ENCODE peak calls at places on chromosomes 11 and 22, in nine cellular contexts. N is upper lobe of right lung, Z is BE2C, C is IMR-90, E is lower lobe of right lung, H is heart left ventricle, K is H1, D is right atrium auricular region, M is tibial nerve. Q is an unnamed sample.

GRCh38 chr11:62087694-62088093 is 36.1 kb upstream of the INCENP start:
- DNase-seq in D (no peak), Z (no peak), C (no peak), K (no peak), E (no peak), M (no peak), N (no peak), H (no peak), Q (no peak)

GRCh38 chr11:27215471-27216267 is 147.3 kb downstream of the CCDC34 start:
- DNase-seq in N (peak; percentile 76), M (no peak), C (no peak), Z (no peak), K (no peak), D (no peak), H (peak; percentile 41), E (peak; percentile 76), Q (no peak)

GRCh38 chr11:71429701-71430100 is 18.5 kb downstream of the DHCR7 start:
- DNase-seq in K (no peak), E (no peak), N (peak; percentile 26), H (no peak), Z (no peak), D (no peak), C (no peak), M (no peak), Q (no peak)

GRCh38 chr22:50621491-50621880 is 6.5 kb downstream of the ARSA start:
- DNase-seq in N (peak; percentile 51), K (no peak), M (no peak), E (no peak), Z (no peak), H (no peak), C (no peak), D (no peak), Q (no peak)

GRCh38 chr11:50187220-50187619 is 154.5 kb downstream of the OR4C45 start:
- DNase-seq in M (no peak), C (no peak), D (no peak), H (no peak), K (no peak), Z (no peak), E (no peak), N (no peak), Q (no peak)

GRCh38 chr11:9619004-9619403 is 44.9 kb upstream of the SWAP70 start:
- DNase-seq in D (no peak), Z (no peak), C (no peak), K (no peak), M (no peak), H (no peak), E (no peak), N (no peak), Q (no peak)

GRCh38 chr11:124238512-124238911 is 2.4 kb upstream of the OR8G1 start:
- DNase-seq in M (no peak), Z (no peak), D (no peak), E (no peak), K (no peak), N (no peak), H (no peak), C (no peak), Q (no peak)

GRCh38 chr22:19035474-19036228 is 86.6 kb downstream of the DGCR2 start:
- DNase-seq in Z (no peak), D (no peak), K (no peak), H (no peak), E (peak; percentile 43), N (peak; percentile 58), C (no peak), M (no peak), Q (no peak)

GRCh38 chr11:33543823-33544222 is 156.8 kb downstream of the C11orf91 start:
- DNase-seq in K (no peak), D (no peak), C (peak; percentile 53), H (no peak), Z (no peak), M (no peak), N (no peak), E (no peak), Q (peak; percentile 41)

GRCh38 chr11:119205080-119205479 is 1.1 kb upstream of the CBL start:
- DNase-seq in D (no peak), C (no peak), K (no peak), H (no peak), E (peak; percentile 73), M (no peak), Z (no peak), N (peak; percentile 77), Q (no peak)

GRCh38 chr11:111526501-111526900 is 11.9 kb downstream of the HOATZ start:
- DNase-seq in H (no peak), Z (no peak), E (no peak), N (no peak), D (no peak), K (no peak), M (no peak), C (peak; percentile 93), Q (peak; percentile 96)

GRCh38 chr11:32213223-32213622 is 122.3 kb downstream of the RCN1 start:
- DNase-seq in K (no peak), Z (no peak), E (no peak), N (no peak), H (no peak), D (no peak), M (no peak), C (peak; percentile 74), Q (peak; percentile 67)

GRCh38 chr11:77589521-77590193 is at the start of gene AQP11:
- DNase-seq in M (peak; percentile 64), C (peak; percentile 80), K (peak; percentile 74), E (peak; percentile 90), Z (peak; percentile 92), N (peak; percentile 92), D (peak; percentile 76), H (peak; percentile 84), Q (peak; percentile 18)

GRCh38 chr11:78782725-78783124 is 208.1 kb upstream of the NARS2 start:
- DNase-seq in M (no peak), Z (no peak), C (no peak), N (no peak), K (no peak), D (no peak), E (no peak), H (no peak), Q (no peak)
- H3K4me1 ChIP-seq in M (no peaks in the 10 kb centered on the region), Z (peaks cover 10% of the 10 kb centered on the region), C (peaks cover 25% of the 10 kb centered on the region), N (no peaks in the 10 kb centered on the region), K (no peaks in the 10 kb centered on the region), D (no peaks in the 10 kb centered on the region), E (no peaks in the 10 kb centered on the region), H (no peaks in the 10 kb centered on the region), Q (peaks cover 5% of the 10 kb centered on the region)

GRCh38 chr22:30196867-30197336 is 49.7 kb downstream of the LIF start:
- DNase-seq in E (no peak), K (no peak), D (no peak), N (no peak), Z (no peak), C (no peak), H (no peak), M (no peak), Q (no peak)

GRCh38 chr22:30195245-30196140 is 51.1 kb downstream of the LIF start:
- DNase-seq in M (peak; percentile 67), N (no peak), E (no peak), C (peak; percentile 64), H (no peak), D (no peak), Z (no peak), K (no peak), Q (no peak)

GRCh38 chr22:30196141-30196866 is 50.3 kb downstream of the LIF start:
- DNase-seq in Z (no peak), K (peak; percentile 70), M (peak; percentile 80), E (peak; percentile 87), N (peak; percentile 86), H (peak; percentile 91), C (peak; percentile 100), D (peak; percentile 93), Q (peak; percentile 99)

GRCh38 chr22:30197389-30197788 is 49.2 kb downstream of the LIF start:
- DNase-seq in K (no peak), E (no peak), Z (no peak), D (no peak), C (peak; percentile 29), H (no peak), M (no peak), N (no peak), Q (no peak)

DNA sequence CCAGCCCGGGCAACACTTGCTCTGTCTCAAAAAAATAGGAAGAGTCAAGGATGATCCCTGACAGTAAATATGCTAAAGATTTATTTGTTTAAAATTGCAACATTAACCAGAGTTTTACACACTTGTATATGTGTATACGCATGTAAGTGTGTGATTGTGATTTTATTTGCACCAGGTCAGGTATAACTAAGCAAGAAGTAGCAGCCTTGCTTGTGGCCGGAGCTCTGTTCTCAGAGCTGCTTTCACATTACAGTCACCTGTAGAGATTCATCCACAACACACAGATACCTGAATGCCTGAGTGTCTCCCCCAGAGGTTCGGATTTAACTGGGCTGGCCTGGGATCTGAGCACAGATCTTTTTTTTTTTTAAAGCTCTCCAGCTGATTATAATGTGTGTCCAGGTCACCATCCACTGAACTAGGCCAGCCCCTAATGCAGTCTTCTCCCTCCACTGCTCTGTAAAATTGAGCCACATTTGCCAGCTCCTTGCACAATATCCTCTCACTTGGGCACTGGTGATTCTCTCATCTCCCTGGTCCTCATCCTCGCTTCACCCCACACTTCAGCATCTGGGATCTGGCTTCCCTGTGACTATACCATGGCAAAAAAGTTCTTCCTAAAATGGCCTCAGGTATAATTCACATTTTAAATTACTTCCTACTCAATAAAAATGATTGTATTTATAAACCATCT is 48.3 kb downstream of the LIF start:
- DNase-seq in E (no peak), D (no peak), C (peak; percentile 59), M (no peak), K (no peak), N (no peak), H (no peak), Z (no peak), Q (no peak)
- H3K4me1 ChIP-seq in E (peaks cover 52% of the 10 kb centered on the region), D (peaks cover 22% of the 10 kb centered on the region), C (peaks cover 31% of the 10 kb centered on the region), M (no peaks in the 10 kb centered on the region), K (peaks cover 18% of the 10 kb centered on the region), N (peaks cover 26% of the 10 kb centered on the region), H (peaks cover 42% of the 10 kb centered on the region), Z (no peaks in the 10 kb centered on the region), Q (peaks cover 18% of the 10 kb centered on the region)

DNA sequence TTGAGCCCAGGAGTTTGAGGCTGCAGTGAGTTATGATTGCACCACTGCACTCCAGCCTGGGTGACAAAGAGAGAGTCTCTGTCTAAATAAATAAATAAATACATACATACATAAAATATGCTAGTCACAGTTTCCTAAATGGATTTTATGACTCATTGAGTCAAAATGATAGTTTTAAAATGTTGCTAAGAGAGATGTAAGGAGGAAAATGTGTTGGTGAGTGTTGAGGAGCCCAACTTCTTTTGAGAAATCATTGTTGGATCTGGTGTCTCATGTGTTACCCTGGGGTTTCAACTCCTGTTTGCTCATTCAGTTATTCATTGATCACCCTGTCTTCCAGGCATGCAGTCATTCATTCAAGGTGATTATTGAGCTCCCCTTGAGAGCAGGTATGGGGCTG is 21.1 kb downstream of the PARVB start:
- DNase-seq in M (no peak), D (no peak), H (no peak), N (no peak), K (no peak), E (no peak), C (peak; percentile 46), Z (no peak), Q (no peak)
- H3K4me1 ChIP-seq in M (no peaks in the 10 kb centered on the region), D (peaks cover 48% of the 10 kb centered on the region), H (peaks cover 39% of the 10 kb centered on the region), N (no peaks in the 10 kb centered on the region), K (no peaks in the 10 kb centered on the region), E (peaks cover 24% of the 10 kb centered on the region), C (peaks cover 2% of the 10 kb centered on the region), Z (peaks cover 12% of the 10 kb centered on the region), Q (no peaks in the 10 kb centered on the region)

DNA sequence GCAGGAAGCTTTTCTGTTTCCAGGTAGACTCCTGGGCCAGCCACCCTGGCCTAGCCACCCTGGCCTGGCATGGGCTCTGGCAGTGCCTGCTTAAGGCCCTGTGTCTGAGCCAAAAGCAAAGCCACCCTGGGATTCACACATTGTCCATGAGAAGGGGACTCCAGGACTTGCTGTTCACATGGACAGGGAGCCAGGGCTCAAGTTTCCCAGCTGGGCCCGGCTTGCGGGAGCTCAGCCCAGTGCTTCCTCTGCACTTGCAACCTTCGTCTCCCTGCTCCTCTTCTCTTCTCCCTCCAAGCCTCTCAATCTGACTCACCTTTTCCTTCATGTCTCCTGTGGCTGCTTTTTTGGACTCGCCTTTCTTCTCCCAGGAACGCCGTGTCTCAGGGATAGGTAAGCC is 130.3 kb downstream of the MICAL2 start:
- DNase-seq in C (no peak), H (no peak), Z (no peak), M (no peak), K (no peak), N (no peak), E (no peak), D (no peak), Q (no peak)
- H3K4me1 ChIP-seq in C (peaks cover 5% of the 10 kb centered on the region), H (peaks cover 41% of the 10 kb centered on the region), Z (peaks cover 8% of the 10 kb centered on the region), M (no peaks in the 10 kb centered on the region), K (no peaks in the 10 kb centered on the region), N (peaks cover 20% of the 10 kb centered on the region), E (peaks cover 28% of the 10 kb centered on the region), D (peaks cover 53% of the 10 kb centered on the region), Q (no peaks in the 10 kb centered on the region)

Q was measured in foreskin keratinocyte.